ENCODE peak calls at places on chromosome 3, in four cellular contexts. W is Peyer's patch, R is K562, N is PC-3. L is an unnamed sample.

GRCh38 chr3:141336672-141337522 is 31.4 kb upstream of the ZBTB38 start:
- DNase-seq in W (no peak), R (peak), N (peak), L (peak)

GRCh38 chr3:135992072-135992471 is 26.5 kb downstream of the PPP2R3A start:
- DNase-seq in W (no peak), R (no peak), N (peak), L (peak)

GRCh38 chr3:189331002-189331418 is 159.2 kb downstream of the TPRG1 start:
- DNase-seq in W (no peak), R (no peak), N (no peak), L (no peak)

GRCh38 chr3:160370987-160371857 is 27.8 kb downstream of the IFT80 start:
- DNase-seq in W (no peak), R (no peak), N (no peak), L (no peak)

GRCh38 chr3:123813876-123814275 is 70.3 kb downstream of the MYLK start:
- DNase-seq in W (no peak), R (peak), N (peak), L (no peak)

GRCh38 chr3:57556459-57557087 is 499 bp downstream of the PDE12 start:
- DNase-seq in W (no peak), R (peak), N (peak), L (no peak)

GRCh38 chr3:42080452-42080872 is 10.7 kb upstream of the TRAK1 start:
- DNase-seq in W (peak), R (no peak), N (peak), L (peak)

GRCh38 chr3:78994174-78995027 is 773.4 kb downstream of the ROBO1 start:
- DNase-seq in W (no peak), R (no peak), N (peak), L (no peak)

GRCh38 chr3:71707600-71707999 is 17.6 kb downstream of the EIF4E3 start:
- DNase-seq in W (no peak), R (no peak), N (no peak), L (no peak)

L was measured in bronchial epithelial cell.